ENCODE peak calls at places on chromosomes 11 and 22, in seven cellular contexts. One of them, this sample, is unnamed. For H3K4me1, the result is how much of the 10 kb centered on the place peaks cover.

GRCh38 chr11:61091373-61092279 is 10.7 kb upstream of the CD5 start:
- DNase-seq in HCT116: no peak
- DNase-seq in K562: peak
- DNase-seq in HepG2: no peak
- DNase-seq in GM12878: no peak
- DNase-seq in H1: no peak
- DNase-seq in SK-N-SH: no peak
- DNase-seq in this sample: peak

GRCh38 chr22:28299329-28299728 is 380.3 kb upstream of the PITPNB start:
- DNase-seq in HCT116: no peak
- DNase-seq in K562: no peak
- DNase-seq in HepG2: no peak
- DNase-seq in GM12878: no peak
- DNase-seq in H1: no peak
- DNase-seq in SK-N-SH: no peak
- DNase-seq in this sample: no peak

GRCh38 chr22:17920992-17921650 is 103.2 kb downstream of the MICAL3 start:
- DNase-seq in HCT116: no peak
- DNase-seq in K562: no peak
- DNase-seq in HepG2: no peak
- DNase-seq in GM12878: no peak
- DNase-seq in H1: no peak
- DNase-seq in SK-N-SH: no peak
- DNase-seq in this sample: no peak

GRCh38 chr11:8257003-8257664 is 6.5 kb downstream of the LMO1 start:
- DNase-seq in HCT116: no peak
- DNase-seq in K562: no peak
- DNase-seq in HepG2: no peak
- DNase-seq in GM12878: no peak
- DNase-seq in H1: no peak
- DNase-seq in SK-N-SH: no peak
- DNase-seq in this sample: no peak

GRCh38 chr11:4480577-4481539 is 1.6 kb upstream of the OR52K1 start:
- DNase-seq in HCT116: no peak
- DNase-seq in K562: no peak
- DNase-seq in HepG2: no peak
- DNase-seq in GM12878: no peak
- DNase-seq in H1: no peak
- DNase-seq in SK-N-SH: no peak
- DNase-seq in this sample: no peak

GRCh38 chr22:21865041-21865440 is 2.4 kb downstream of the MAPK1 start:
- DNase-seq in HCT116: no peak
- DNase-seq in K562: no peak
- DNase-seq in HepG2: no peak
- DNase-seq in GM12878: no peak
- DNase-seq in H1: no peak
- DNase-seq in SK-N-SH: peak
- DNase-seq in this sample: no peak

GRCh38 chr11:833114-833791 is 501 bp downstream of the CD151 start:
- DNase-seq in HCT116: no peak
- DNase-seq in K562: peak
- DNase-seq in HepG2: no peak
- DNase-seq in GM12878: no peak
- DNase-seq in H1: no peak
- DNase-seq in SK-N-SH: peak
- DNase-seq in this sample: no peak

GRCh38 chr11:35962373-35963138 is 18.7 kb downstream of the LDLRAD3 start:
- DNase-seq in HCT116: no peak
- DNase-seq in K562: no peak
- DNase-seq in HepG2: no peak
- DNase-seq in GM12878: no peak
- DNase-seq in H1: no peak
- DNase-seq in SK-N-SH: no peak
- DNase-seq in this sample: no peak

GRCh38 chr11:27303903-27304302 is 59.1 kb downstream of the CCDC34 start:
- DNase-seq in HCT116: no peak
- DNase-seq in K562: no peak
- DNase-seq in HepG2: peak
- DNase-seq in GM12878: no peak
- DNase-seq in H1: no peak
- DNase-seq in SK-N-SH: no peak
- DNase-seq in this sample: no peak

DNA sequence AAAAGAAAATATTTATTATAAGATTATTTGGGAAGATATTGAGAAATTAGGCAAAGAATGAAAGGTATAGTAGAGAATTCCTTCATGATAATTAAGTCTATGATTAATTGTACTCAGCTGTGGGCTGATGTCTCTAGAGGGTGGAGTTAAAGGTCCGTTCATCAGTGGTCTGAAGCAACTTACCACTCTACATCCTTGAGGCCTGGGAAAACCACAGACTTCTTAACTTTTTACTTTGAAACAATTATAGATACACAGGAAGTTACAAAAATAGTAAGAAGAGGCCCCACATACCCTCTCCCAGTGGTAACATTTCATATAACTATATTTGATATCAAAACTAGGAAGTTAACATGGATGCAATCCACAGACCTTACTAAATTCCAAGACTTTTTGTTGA is 167.0 kb upstream of the NECTIN1 start:
- DNase-seq in HCT116: no peak
- DNase-seq in K562: no peak
- DNase-seq in HepG2: no peak
- DNase-seq in GM12878: no peak
- DNase-seq in H1: no peak
- DNase-seq in SK-N-SH: no peak
- DNase-seq in this sample: no peak
- TF ChIP-seq YY1 in HCT116: no peak
- TF ChIP-seq YY1 in K562: no peak
- TF ChIP-seq YY1 in HepG2: no peak
- TF ChIP-seq YY1 in GM12878: no peak
- TF ChIP-seq YY1 in H1: no peak
- TF ChIP-seq YY1 in SK-N-SH: no peak
- TF ChIP-seq YY1 in this sample: no peak

GRCh38 chr11:72786305-72787261 is 7.3 kb downstream of the STARD10 start:
- DNase-seq in HCT116: no peak
- DNase-seq in K562: no peak
- DNase-seq in HepG2: peak
- DNase-seq in GM12878: no peak
- DNase-seq in H1: no peak
- DNase-seq in SK-N-SH: no peak
- DNase-seq in this sample: no peak
- H3K4me3 ChIP-seq in HCT116: no peak
- H3K4me3 ChIP-seq in K562: peak
- H3K4me3 ChIP-seq in HepG2: no peak
- H3K4me3 ChIP-seq in GM12878: no peak
- H3K4me3 ChIP-seq in H1: no peak
- H3K4me3 ChIP-seq in SK-N-SH: no peak
- H3K4me3 ChIP-seq in this sample: no peak

DNA sequence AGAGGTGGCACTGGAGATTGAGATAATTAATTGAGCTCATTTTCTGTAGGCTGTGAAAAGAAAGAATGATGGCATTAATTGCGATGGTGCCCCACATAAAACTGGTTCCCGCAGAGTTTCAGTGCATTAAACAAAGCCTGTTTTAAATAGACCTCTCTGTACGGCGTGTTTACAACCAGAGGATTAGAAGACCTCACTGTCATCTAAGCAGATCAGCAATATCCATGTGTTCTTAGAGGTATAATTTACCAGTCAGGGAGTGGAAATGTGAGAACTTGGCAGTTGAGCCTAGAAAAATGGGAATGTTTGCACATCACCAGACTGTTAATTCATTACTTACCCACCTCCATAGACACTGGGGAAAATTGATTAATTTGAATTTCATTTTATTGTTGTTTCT is 16.1 kb downstream of the POLA2 start:
- DNase-seq in HCT116: no peak
- DNase-seq in K562: no peak
- DNase-seq in HepG2: no peak
- DNase-seq in GM12878: no peak
- DNase-seq in H1: no peak
- DNase-seq in SK-N-SH: no peak
- DNase-seq in this sample: no peak
- H3K4me1 ChIP-seq in HCT116: half or more
- H3K4me1 ChIP-seq in K562: under half
- H3K4me1 ChIP-seq in HepG2: under half
- H3K4me1 ChIP-seq in GM12878: under half
- H3K4me1 ChIP-seq in H1: under half
- H3K4me1 ChIP-seq in SK-N-SH: under half
- H3K4me1 ChIP-seq in this sample: under half

DNA sequence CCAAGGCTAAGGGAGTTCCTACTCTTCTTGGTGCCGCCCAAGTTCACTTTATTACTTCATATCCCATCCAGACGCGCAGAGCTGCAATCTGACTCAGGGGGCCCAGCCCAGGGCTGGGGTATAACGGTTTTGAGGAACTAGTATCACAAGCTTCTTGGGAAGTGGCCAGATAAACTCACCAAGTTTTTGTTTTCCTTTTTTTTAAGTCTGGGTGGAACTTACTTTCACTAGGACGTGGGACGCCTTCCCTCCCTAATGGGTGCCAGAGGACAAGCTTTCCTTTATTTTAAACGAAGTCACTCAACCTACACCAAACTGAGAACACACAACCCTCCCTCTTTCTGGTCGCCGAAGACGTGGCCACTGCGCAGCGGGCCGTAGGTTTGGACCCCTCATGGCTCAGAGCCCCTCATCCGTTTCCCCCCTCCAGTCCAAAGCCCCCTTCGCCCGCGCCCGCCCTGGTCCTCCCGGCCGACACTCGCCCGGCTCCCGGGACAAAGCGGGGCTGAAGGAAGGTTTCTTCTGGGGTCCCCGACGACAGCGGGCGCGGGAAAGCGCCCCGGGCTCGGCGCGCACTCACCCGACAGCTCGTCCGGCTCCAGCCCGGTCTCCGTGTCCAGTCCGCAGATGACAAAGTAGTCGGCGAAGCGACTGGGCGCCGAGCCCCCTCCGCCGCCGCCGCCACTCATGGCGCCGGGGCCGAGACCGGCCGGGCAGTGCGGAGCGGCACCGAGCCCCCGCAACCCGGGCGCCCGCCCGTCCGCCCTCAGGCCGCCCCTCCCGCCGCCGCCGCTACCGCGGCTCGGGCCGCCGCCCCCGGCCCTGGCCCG is 554 bp downstream of the DENND5A start:
- DNase-seq in HCT116: no peak
- DNase-seq in K562: no peak
- DNase-seq in HepG2: no peak
- DNase-seq in GM12878: no peak
- DNase-seq in H1: no peak
- DNase-seq in SK-N-SH: peak
- DNase-seq in this sample: no peak
- TF ChIP-seq YY1 in HCT116: no peak
- TF ChIP-seq YY1 in K562: peak
- TF ChIP-seq YY1 in HepG2: no peak
- TF ChIP-seq YY1 in GM12878: no peak
- TF ChIP-seq YY1 in H1: no peak
- TF ChIP-seq YY1 in SK-N-SH: no peak
- TF ChIP-seq YY1 in this sample: no peak

GRCh38 chr11:58965246-58965985 is 26.1 kb downstream of the GLYATL1 start:
- DNase-seq in HCT116: no peak
- DNase-seq in K562: no peak
- DNase-seq in HepG2: no peak
- DNase-seq in GM12878: no peak
- DNase-seq in H1: no peak
- DNase-seq in SK-N-SH: no peak
- DNase-seq in this sample: no peak

GRCh38 chr11:58958500-58958899 is 19.2 kb downstream of the GLYATL1 start:
- DNase-seq in HCT116: peak
- DNase-seq in K562: peak
- DNase-seq in HepG2: peak
- DNase-seq in GM12878: peak
- DNase-seq in H1: peak
- DNase-seq in SK-N-SH: peak
- DNase-seq in this sample: peak

GRCh38 chr11:58957922-58958321 is 18.6 kb downstream of the GLYATL1 start:
- DNase-seq in HCT116: no peak
- DNase-seq in K562: peak
- DNase-seq in HepG2: no peak
- DNase-seq in GM12878: no peak
- DNase-seq in H1: no peak
- DNase-seq in SK-N-SH: no peak
- DNase-seq in this sample: no peak

GRCh38 chr11:58968251-58968711 is 29.0 kb downstream of the GLYATL1 start:
- DNase-seq in HCT116: no peak
- DNase-seq in K562: no peak
- DNase-seq in HepG2: no peak
- DNase-seq in GM12878: no peak
- DNase-seq in H1: no peak
- DNase-seq in SK-N-SH: no peak
- DNase-seq in this sample: no peak

GRCh38 chr11:58963551-58964075 is 24.3 kb downstream of the GLYATL1 start:
- DNase-seq in HCT116: no peak
- DNase-seq in K562: no peak
- DNase-seq in HepG2: no peak
- DNase-seq in GM12878: no peak
- DNase-seq in H1: peak
- DNase-seq in SK-N-SH: peak
- DNase-seq in this sample: peak
- H3K4me3 ChIP-seq in HCT116: no peak
- H3K4me3 ChIP-seq in K562: no peak
- H3K4me3 ChIP-seq in HepG2: no peak
- H3K4me3 ChIP-seq in GM12878: no peak
- H3K4me3 ChIP-seq in H1: peak
- H3K4me3 ChIP-seq in SK-N-SH: peak
- H3K4me3 ChIP-seq in this sample: no peak

GRCh38 chr11:57778318-57779037 is 16.9 kb downstream of the CTNND1 start:
- DNase-seq in HCT116: peak
- DNase-seq in K562: peak
- DNase-seq in HepG2: peak
- DNase-seq in GM12878: no peak
- DNase-seq in H1: peak
- DNase-seq in SK-N-SH: peak
- DNase-seq in this sample: peak
- H3K4me1 ChIP-seq in HCT116: half or more
- H3K4me1 ChIP-seq in K562: half or more
- H3K4me1 ChIP-seq in HepG2: half or more
- H3K4me1 ChIP-seq in GM12878: under half
- H3K4me1 ChIP-seq in H1: under half
- H3K4me1 ChIP-seq in SK-N-SH: half or more
- H3K4me1 ChIP-seq in this sample: under half

GRCh38 chr11:128318856-128319474 is 268.4 kb downstream of the ETS1 start:
- DNase-seq in HCT116: no peak
- DNase-seq in K562: no peak
- DNase-seq in HepG2: no peak
- DNase-seq in GM12878: peak
- DNase-seq in H1: no peak
- DNase-seq in SK-N-SH: no peak
- DNase-seq in this sample: no peak
- TF ChIP-seq YY1 in HCT116: no peak
- TF ChIP-seq YY1 in K562: no peak
- TF ChIP-seq YY1 in HepG2: no peak
- TF ChIP-seq YY1 in GM12878: peak
- TF ChIP-seq YY1 in H1: no peak
- TF ChIP-seq YY1 in SK-N-SH: no peak
- TF ChIP-seq YY1 in this sample: no peak